ENCODE peak calls at places on chromosomes 7 and 10, in seven cellular contexts. One of them, this sample, is unnamed.

GRCh38 chr7:70446448-70447143 is 685.3 kb upstream of the GALNT17 start:
- DNase-seq in upper lobe of left lung: no peak
- DNase-seq in A549: no peak
- DNase-seq in heart left ventricle: no peak
- DNase-seq in right cardiac atrium: no peak
- DNase-seq in RWPE1: no peak
- DNase-seq in HCT116: no peak
- DNase-seq in this sample: no peak

GRCh38 chr10:132640326-132641125 is 102.9 kb downstream of the INPP5A start:
- DNase-seq in upper lobe of left lung: peak
- DNase-seq in A549: no peak
- DNase-seq in heart left ventricle: peak
- DNase-seq in right cardiac atrium: no peak
- DNase-seq in RWPE1: no peak
- DNase-seq in HCT116: no peak
- DNase-seq in this sample: no peak

GRCh38 chr7:148303295-148304013 is 287.1 kb upstream of the C7orf33 start:
- DNase-seq in upper lobe of left lung: no peak
- DNase-seq in A549: no peak
- DNase-seq in heart left ventricle: peak
- DNase-seq in right cardiac atrium: peak
- DNase-seq in RWPE1: peak
- DNase-seq in HCT116: no peak
- DNase-seq in this sample: peak

GRCh38 chr10:131092416-131092815 is 219.1 kb downstream of the TCERG1L start:
- DNase-seq in upper lobe of left lung: no peak
- DNase-seq in A549: no peak
- DNase-seq in heart left ventricle: no peak
- DNase-seq in right cardiac atrium: no peak
- DNase-seq in RWPE1: no peak
- DNase-seq in HCT116: no peak
- DNase-seq in this sample: no peak

GRCh38 chr10:13787015-13787421 is 200.3 kb downstream of the PRPF18 start:
- DNase-seq in upper lobe of left lung: no peak
- DNase-seq in A549: no peak
- DNase-seq in heart left ventricle: peak
- DNase-seq in right cardiac atrium: no peak
- DNase-seq in RWPE1: peak
- DNase-seq in HCT116: no peak
- DNase-seq in this sample: no peak

GRCh38 chr7:64516451-64516850 is 46.4 kb downstream of the ZNF680 start:
- DNase-seq in upper lobe of left lung: no peak
- DNase-seq in A549: no peak
- DNase-seq in heart left ventricle: no peak
- DNase-seq in right cardiac atrium: no peak
- DNase-seq in RWPE1: no peak
- DNase-seq in HCT116: no peak
- DNase-seq in this sample: no peak

GRCh38 chr7:154304740-154305679 is 252.8 kb downstream of the DPP6 start:
- DNase-seq in upper lobe of left lung: no peak
- DNase-seq in A549: no peak
- DNase-seq in heart left ventricle: no peak
- DNase-seq in right cardiac atrium: no peak
- DNase-seq in RWPE1: no peak
- DNase-seq in HCT116: no peak
- DNase-seq in this sample: no peak

GRCh38 chr10:114767589-114768393 is 53.8 kb upstream of the FHIP2A start:
- DNase-seq in upper lobe of left lung: peak
- DNase-seq in A549: peak
- DNase-seq in heart left ventricle: peak
- DNase-seq in right cardiac atrium: peak
- DNase-seq in RWPE1: peak
- DNase-seq in HCT116: no peak
- DNase-seq in this sample: no peak

GRCh38 chr7:129073204-129073603 is 18.3 kb upstream of the TNPO3 start:
- DNase-seq in upper lobe of left lung: no peak
- DNase-seq in A549: no peak
- DNase-seq in heart left ventricle: no peak
- DNase-seq in right cardiac atrium: no peak
- DNase-seq in RWPE1: no peak
- DNase-seq in HCT116: no peak
- DNase-seq in this sample: no peak

GRCh38 chr10:94065344-94065743 is 71.6 kb downstream of the PLCE1 start:
- DNase-seq in upper lobe of left lung: no peak
- DNase-seq in A549: no peak
- DNase-seq in heart left ventricle: no peak
- DNase-seq in right cardiac atrium: no peak
- DNase-seq in RWPE1: no peak
- DNase-seq in HCT116: no peak
- DNase-seq in this sample: no peak

GRCh38 chr7:22205631-22206030 is 151.3 kb downstream of the RAPGEF5 start:
- DNase-seq in upper lobe of left lung: no peak
- DNase-seq in A549: no peak
- DNase-seq in heart left ventricle: no peak
- DNase-seq in right cardiac atrium: no peak
- DNase-seq in RWPE1: no peak
- DNase-seq in HCT116: no peak
- DNase-seq in this sample: no peak

GRCh38 chr7:127940365-127941160 is 90.7 kb downstream of the LRRC4 start:
- DNase-seq in upper lobe of left lung: no peak
- DNase-seq in A549: no peak
- DNase-seq in heart left ventricle: no peak
- DNase-seq in right cardiac atrium: no peak
- DNase-seq in RWPE1: no peak
- DNase-seq in HCT116: no peak
- DNase-seq in this sample: no peak

GRCh38 chr10:70903262-70903921 is 15.0 kb upstream of the PCBD1 start:
- DNase-seq in upper lobe of left lung: peak
- DNase-seq in A549: peak
- DNase-seq in heart left ventricle: peak
- DNase-seq in right cardiac atrium: peak
- DNase-seq in RWPE1: peak
- DNase-seq in HCT116: no peak
- DNase-seq in this sample: no peak

GRCh38 chr10:126628746-126629145 is 41.7 kb downstream of the C10orf90 start:
- DNase-seq in upper lobe of left lung: no peak
- DNase-seq in A549: no peak
- DNase-seq in heart left ventricle: no peak
- DNase-seq in right cardiac atrium: no peak
- DNase-seq in RWPE1: no peak
- DNase-seq in HCT116: no peak
- DNase-seq in this sample: no peak

GRCh38 chr10:92142949-92143348 is 147.9 kb downstream of the CPEB3 start:
- DNase-seq in upper lobe of left lung: no peak
- DNase-seq in A549: no peak
- DNase-seq in heart left ventricle: no peak
- DNase-seq in right cardiac atrium: no peak
- DNase-seq in RWPE1: no peak
- DNase-seq in HCT116: no peak
- DNase-seq in this sample: no peak

GRCh38 chr10:92142512-92142911 is 148.4 kb downstream of the CPEB3 start:
- DNase-seq in upper lobe of left lung: no peak
- DNase-seq in A549: no peak
- DNase-seq in heart left ventricle: no peak
- DNase-seq in right cardiac atrium: no peak
- DNase-seq in RWPE1: no peak
- DNase-seq in HCT116: no peak
- DNase-seq in this sample: no peak

GRCh38 chr10:92146781-92147180 is 144.1 kb downstream of the CPEB3 start:
- DNase-seq in upper lobe of left lung: no peak
- DNase-seq in A549: no peak
- DNase-seq in heart left ventricle: no peak
- DNase-seq in right cardiac atrium: no peak
- DNase-seq in RWPE1: no peak
- DNase-seq in HCT116: no peak
- DNase-seq in this sample: no peak

GRCh38 chr10:92149261-92149660 is 141.6 kb downstream of the CPEB3 start:
- DNase-seq in upper lobe of left lung: no peak
- DNase-seq in A549: no peak
- DNase-seq in heart left ventricle: no peak
- DNase-seq in right cardiac atrium: no peak
- DNase-seq in RWPE1: no peak
- DNase-seq in HCT116: no peak
- DNase-seq in this sample: no peak

DNA sequence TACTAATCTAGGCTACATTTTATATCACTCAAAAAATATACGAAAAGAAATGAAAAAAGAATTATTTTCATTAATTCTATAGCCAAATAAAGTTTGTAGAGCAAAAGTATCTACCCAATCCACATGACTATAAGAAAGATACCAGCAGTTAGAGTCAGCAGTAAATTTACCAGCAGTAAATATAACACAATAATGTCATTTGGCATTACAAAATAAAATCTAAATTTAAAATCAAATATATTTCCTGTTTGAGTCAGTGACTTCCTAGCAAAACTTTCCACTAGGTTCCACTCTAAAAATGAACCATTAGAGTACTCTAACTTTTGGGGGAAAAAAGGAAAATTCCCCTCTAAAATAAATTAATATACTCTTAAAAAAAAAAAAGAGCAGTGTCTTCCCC is 144.8 kb downstream of the CPEB3 start:
- DNase-seq in upper lobe of left lung: no peak
- DNase-seq in A549: no peak
- DNase-seq in heart left ventricle: no peak
- DNase-seq in right cardiac atrium: no peak
- DNase-seq in RWPE1: no peak
- DNase-seq in HCT116: no peak
- DNase-seq in this sample: no peak
- H3K27ac ChIP-seq in upper lobe of left lung: no peak
- H3K27ac ChIP-seq in A549: no peak
- H3K27ac ChIP-seq in heart left ventricle: no peak
- H3K27ac ChIP-seq in right cardiac atrium: no peak
- H3K27ac ChIP-seq in RWPE1: no peak
- H3K27ac ChIP-seq in HCT116: no peak
- H3K27ac ChIP-seq in this sample: no peak

GRCh38 chr10:89119651-89120050 is 87.5 kb downstream of the CH25H start:
- DNase-seq in upper lobe of left lung: no peak
- DNase-seq in A549: no peak
- DNase-seq in heart left ventricle: no peak
- DNase-seq in right cardiac atrium: no peak
- DNase-seq in RWPE1: no peak
- DNase-seq in HCT116: no peak
- DNase-seq in this sample: no peak

GRCh38 chr10:89118091-89118490 is 89.0 kb downstream of the CH25H start:
- DNase-seq in upper lobe of left lung: no peak
- DNase-seq in A549: no peak
- DNase-seq in heart left ventricle: no peak
- DNase-seq in right cardiac atrium: no peak
- DNase-seq in RWPE1: peak
- DNase-seq in HCT116: peak
- DNase-seq in this sample: peak

GRCh38 chr10:89115876-89116627 is 91.1 kb downstream of the CH25H start:
- DNase-seq in upper lobe of left lung: no peak
- DNase-seq in A549: peak
- DNase-seq in heart left ventricle: no peak
- DNase-seq in right cardiac atrium: no peak
- DNase-seq in RWPE1: peak
- DNase-seq in HCT116: peak
- DNase-seq in this sample: peak

DNA sequence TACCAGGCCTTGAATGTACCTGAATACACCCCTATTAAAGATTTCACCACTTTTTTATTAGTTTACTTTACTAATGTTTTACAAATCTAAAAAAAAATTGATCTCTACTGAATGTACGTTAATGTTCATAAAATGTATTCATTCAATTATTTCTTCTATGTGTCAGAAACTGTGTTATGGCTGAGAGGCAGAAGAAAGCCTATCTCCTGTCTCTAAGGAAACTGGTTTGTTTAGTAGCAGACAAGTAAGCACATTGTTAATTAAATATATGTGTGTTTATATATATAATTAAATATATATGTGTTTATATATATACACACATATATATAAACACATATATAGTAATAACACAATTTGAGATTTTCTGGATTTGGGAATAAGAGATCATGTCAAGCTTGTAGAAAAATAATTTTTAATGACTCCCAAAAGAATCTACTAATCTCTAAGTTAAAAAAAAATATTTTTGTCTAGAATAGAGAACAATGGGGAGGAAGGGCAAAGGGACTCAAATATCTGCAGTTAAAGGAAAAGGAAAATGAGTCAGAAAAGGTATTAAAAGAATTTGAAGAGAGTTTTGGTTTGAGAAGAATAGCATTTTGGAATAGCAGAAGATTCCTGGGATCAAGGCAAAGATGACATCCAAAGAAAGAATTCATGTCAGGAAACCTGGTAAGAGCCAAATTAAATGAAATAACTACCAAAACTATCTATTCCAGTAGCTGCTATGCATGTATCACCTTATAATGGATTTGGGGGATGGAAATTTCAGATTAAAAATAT is 92.1 kb downstream of the CH25H start:
- DNase-seq in upper lobe of left lung: no peak
- DNase-seq in A549: no peak
- DNase-seq in heart left ventricle: no peak
- DNase-seq in right cardiac atrium: no peak
- DNase-seq in RWPE1: no peak
- DNase-seq in HCT116: no peak
- DNase-seq in this sample: no peak
- H3K27ac ChIP-seq in upper lobe of left lung: no peak
- H3K27ac ChIP-seq in A549: no peak
- H3K27ac ChIP-seq in heart left ventricle: peak
- H3K27ac ChIP-seq in right cardiac atrium: no peak
- H3K27ac ChIP-seq in RWPE1: no peak
- H3K27ac ChIP-seq in HCT116: no peak
- H3K27ac ChIP-seq in this sample: no peak

DNA sequence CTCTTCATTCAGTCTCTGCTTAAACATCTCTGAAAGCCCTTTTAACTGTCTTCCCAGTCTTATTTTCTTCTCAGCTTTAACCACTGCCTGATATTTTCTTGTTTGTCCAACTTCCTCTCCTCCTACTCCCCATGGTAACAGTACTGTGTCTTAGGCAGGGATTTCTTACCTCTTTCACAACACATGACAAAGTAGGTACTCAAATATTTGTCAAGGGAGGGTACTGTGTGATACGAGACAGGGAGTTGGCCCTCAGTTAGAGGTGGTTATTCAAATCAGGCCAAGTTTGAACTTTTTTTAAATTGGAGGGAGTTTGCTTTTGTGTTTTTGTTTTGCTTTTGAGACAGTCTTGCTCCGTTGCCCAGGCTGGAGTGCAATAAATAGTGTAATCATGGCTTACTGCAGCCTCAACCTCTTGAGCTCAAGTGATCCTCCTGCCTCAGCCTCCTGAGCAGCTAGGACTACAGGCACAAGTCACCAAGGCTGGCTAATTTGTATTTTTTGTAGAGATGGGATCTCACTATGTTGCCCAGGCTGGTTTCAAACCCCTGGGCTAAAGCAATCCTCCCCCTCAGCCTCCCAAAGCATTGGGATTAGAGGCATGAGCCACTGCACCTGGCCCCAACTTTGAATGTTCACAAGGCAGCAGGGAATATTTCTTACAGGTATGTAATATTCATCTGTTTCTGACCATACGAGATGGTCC is 2.5 kb upstream of the KPNA7 start:
- DNase-seq in upper lobe of left lung: peak
- DNase-seq in A549: peak
- DNase-seq in heart left ventricle: no peak
- DNase-seq in right cardiac atrium: no peak
- DNase-seq in RWPE1: peak
- DNase-seq in HCT116: no peak
- DNase-seq in this sample: peak
- H3K27ac ChIP-seq in upper lobe of left lung: peak
- H3K27ac ChIP-seq in A549: peak
- H3K27ac ChIP-seq in heart left ventricle: no peak
- H3K27ac ChIP-seq in right cardiac atrium: no peak
- H3K27ac ChIP-seq in RWPE1: peak
- H3K27ac ChIP-seq in HCT116: no peak
- H3K27ac ChIP-seq in this sample: peak

GRCh38 chr10:58651040-58651439 is 138.4 kb downstream of the BICC1 start:
- DNase-seq in upper lobe of left lung: no peak
- DNase-seq in A549: no peak
- DNase-seq in heart left ventricle: peak
- DNase-seq in right cardiac atrium: peak
- DNase-seq in RWPE1: no peak
- DNase-seq in HCT116: no peak
- DNase-seq in this sample: no peak
- H3K27ac ChIP-seq in upper lobe of left lung: no peak
- H3K27ac ChIP-seq in A549: peak
- H3K27ac ChIP-seq in heart left ventricle: no peak
- H3K27ac ChIP-seq in right cardiac atrium: no peak
- H3K27ac ChIP-seq in RWPE1: no peak
- H3K27ac ChIP-seq in HCT116: no peak
- H3K27ac ChIP-seq in this sample: no peak